ENCODE peak calls at places on chromosomes 2 and 18, in ten cellular contexts. One of them, this sample, is unnamed.

GRCh38 chr2:1766400-1766799 is 22.1 kb upstream of the PXDN start:
- DNase-seq in RKO: no peak
- DNase-seq in islet precursor cell: peak; percentile 85
- DNase-seq in amniotic stem cell: no peak
- DNase-seq in neural progenitor cell: no peak
- DNase-seq in WTC11: peak; percentile 54
- DNase-seq in epithelial cell of proximal tubule: no peak
- DNase-seq in cardiac muscle cell: no peak
- DNase-seq in uterus: no peak
- DNase-seq in lung: no peak
- DNase-seq in this sample: no peak

GRCh38 chr2:10901565-10901964 is 10.2 kb upstream of the KCNF1 start:
- DNase-seq in epithelial cell of proximal tubule: no peak
- DNase-seq in lung: no peak
- DNase-seq in islet precursor cell: no peak
- DNase-seq in amniotic stem cell: no peak
- DNase-seq in uterus: no peak
- DNase-seq in RKO: no peak
- DNase-seq in WTC11: no peak
- DNase-seq in cardiac muscle cell: no peak
- DNase-seq in neural progenitor cell: no peak
- DNase-seq in this sample: no peak

GRCh38 chr18:9629709-9630108 is 15.3 kb upstream of the PPP4R1 start:
- DNase-seq in islet precursor cell: no peak
- DNase-seq in lung: no peak
- DNase-seq in amniotic stem cell: no peak
- DNase-seq in uterus: no peak
- DNase-seq in WTC11: no peak
- DNase-seq in epithelial cell of proximal tubule: no peak
- DNase-seq in RKO: no peak
- DNase-seq in cardiac muscle cell: no peak
- DNase-seq in neural progenitor cell: peak; percentile 29
- DNase-seq in this sample: no peak

GRCh38 chr2:232970051-232970450 is 43.0 kb downstream of the NGEF start:
- DNase-seq in cardiac muscle cell: no peak
- DNase-seq in amniotic stem cell: no peak
- DNase-seq in lung: no peak
- DNase-seq in RKO: no peak
- DNase-seq in uterus: no peak
- DNase-seq in islet precursor cell: peak; percentile 78
- DNase-seq in WTC11: no peak
- DNase-seq in epithelial cell of proximal tubule: peak; percentile 19
- DNase-seq in neural progenitor cell: no peak
- DNase-seq in this sample: no peak

GRCh38 chr2:135820003-135820618 is 16.9 kb downstream of the LCT start:
- DNase-seq in lung: no peak
- DNase-seq in cardiac muscle cell: no peak
- DNase-seq in islet precursor cell: peak; percentile 30
- DNase-seq in WTC11: no peak
- DNase-seq in RKO: no peak
- DNase-seq in amniotic stem cell: no peak
- DNase-seq in neural progenitor cell: no peak
- DNase-seq in uterus: no peak
- DNase-seq in epithelial cell of proximal tubule: no peak
- DNase-seq in this sample: no peak

GRCh38 chr18:65750421-65751144 is at the start of gene CDH7:
- DNase-seq in neural progenitor cell: peak; percentile 74
- DNase-seq in islet precursor cell: peak; percentile 82
- DNase-seq in epithelial cell of proximal tubule: no peak
- DNase-seq in amniotic stem cell: no peak
- DNase-seq in cardiac muscle cell: peak; percentile 72
- DNase-seq in RKO: no peak
- DNase-seq in uterus: no peak
- DNase-seq in WTC11: peak; percentile 41
- DNase-seq in lung: no peak
- DNase-seq in this sample: no peak

GRCh38 chr2:96156011-96156820 is 11.0 kb upstream of the DUSP2 start:
- DNase-seq in lung: no peak
- DNase-seq in cardiac muscle cell: no peak
- DNase-seq in epithelial cell of proximal tubule: no peak
- DNase-seq in RKO: no peak
- DNase-seq in islet precursor cell: no peak
- DNase-seq in WTC11: no peak
- DNase-seq in neural progenitor cell: no peak
- DNase-seq in uterus: no peak
- DNase-seq in amniotic stem cell: no peak
- DNase-seq in this sample: no peak

GRCh38 chr2:169329669-169330554 is 32.4 kb downstream of the LRP2 start:
- DNase-seq in uterus: no peak
- DNase-seq in RKO: no peak
- DNase-seq in islet precursor cell: no peak
- DNase-seq in epithelial cell of proximal tubule: no peak
- DNase-seq in lung: peak; percentile 55
- DNase-seq in WTC11: no peak
- DNase-seq in neural progenitor cell: no peak
- DNase-seq in cardiac muscle cell: no peak
- DNase-seq in amniotic stem cell: no peak
- DNase-seq in this sample: no peak

GRCh38 chr18:67359868-67360838 is 156.4 kb downstream of the DSEL start:
- DNase-seq in uterus: peak; percentile 49
- DNase-seq in cardiac muscle cell: no peak
- DNase-seq in WTC11: no peak
- DNase-seq in amniotic stem cell: peak; percentile 72
- DNase-seq in RKO: peak; percentile 90
- DNase-seq in neural progenitor cell: no peak
- DNase-seq in islet precursor cell: peak; percentile 83
- DNase-seq in lung: no peak
- DNase-seq in epithelial cell of proximal tubule: peak; percentile 74
- DNase-seq in this sample: no peak

GRCh38 chr2:48589170-48589767 is 28.4 kb upstream of the GTF2A1L start:
- DNase-seq in uterus: peak; percentile 50
- DNase-seq in WTC11: peak; percentile 59
- DNase-seq in cardiac muscle cell: peak; percentile 40
- DNase-seq in epithelial cell of proximal tubule: no peak
- DNase-seq in amniotic stem cell: peak; percentile 23
- DNase-seq in neural progenitor cell: peak; percentile 44
- DNase-seq in lung: no peak
- DNase-seq in RKO: peak; percentile 49
- DNase-seq in islet precursor cell: no peak
- DNase-seq in this sample: peak; percentile 41

GRCh38 chr2:102103992-102104871 is 38.3 kb upstream of the IL1R1 start:
- DNase-seq in uterus: peak; percentile 71
- DNase-seq in WTC11: no peak
- DNase-seq in amniotic stem cell: peak; percentile 50
- DNase-seq in RKO: peak; percentile 60
- DNase-seq in islet precursor cell: no peak
- DNase-seq in cardiac muscle cell: no peak
- DNase-seq in lung: peak; percentile 72
- DNase-seq in neural progenitor cell: no peak
- DNase-seq in epithelial cell of proximal tubule: no peak
- DNase-seq in this sample: no peak

GRCh38 chr2:96869281-96869823 is 528 bp downstream of the SEMA4C start:
- DNase-seq in cardiac muscle cell: peak; percentile 86
- DNase-seq in lung: peak; percentile 72
- DNase-seq in uterus: peak; percentile 91
- DNase-seq in amniotic stem cell: peak; percentile 26
- DNase-seq in epithelial cell of proximal tubule: no peak
- DNase-seq in RKO: peak; percentile 61
- DNase-seq in WTC11: peak; percentile 69
- DNase-seq in islet precursor cell: peak; percentile 81
- DNase-seq in neural progenitor cell: peak; percentile 79
- DNase-seq in this sample: no peak

GRCh38 chr2:173054466-173054865 is 21.2 kb upstream of the MAP3K20 start:
- DNase-seq in WTC11: no peak
- DNase-seq in amniotic stem cell: no peak
- DNase-seq in cardiac muscle cell: no peak
- DNase-seq in RKO: no peak
- DNase-seq in epithelial cell of proximal tubule: no peak
- DNase-seq in neural progenitor cell: no peak
- DNase-seq in islet precursor cell: no peak
- DNase-seq in uterus: no peak
- DNase-seq in lung: no peak
- DNase-seq in this sample: no peak

GRCh38 chr2:119006441-119006840 is 64.4 kb downstream of the MARCO start:
- DNase-seq in WTC11: no peak
- DNase-seq in amniotic stem cell: no peak
- DNase-seq in RKO: no peak
- DNase-seq in lung: peak; percentile 14
- DNase-seq in uterus: no peak
- DNase-seq in epithelial cell of proximal tubule: no peak
- DNase-seq in cardiac muscle cell: no peak
- DNase-seq in islet precursor cell: no peak
- DNase-seq in neural progenitor cell: no peak
- DNase-seq in this sample: no peak

GRCh38 chr18:37483984-37484892 is 81.4 kb downstream of the CELF4 start:
- DNase-seq in islet precursor cell: no peak
- DNase-seq in amniotic stem cell: no peak
- DNase-seq in cardiac muscle cell: no peak
- DNase-seq in neural progenitor cell: no peak
- DNase-seq in uterus: no peak
- DNase-seq in RKO: no peak
- DNase-seq in WTC11: no peak
- DNase-seq in epithelial cell of proximal tubule: no peak
- DNase-seq in lung: no peak
- DNase-seq in this sample: no peak

GRCh38 chr18:8858888-8859511 is 153.6 kb downstream of the MTCL1 start:
- DNase-seq in uterus: no peak
- DNase-seq in cardiac muscle cell: no peak
- DNase-seq in epithelial cell of proximal tubule: peak; percentile 94
- DNase-seq in lung: no peak
- DNase-seq in amniotic stem cell: peak; percentile 80
- DNase-seq in WTC11: no peak
- DNase-seq in neural progenitor cell: no peak
- DNase-seq in islet precursor cell: no peak
- DNase-seq in RKO: peak; percentile 85
- DNase-seq in this sample: no peak

This sample was measured in K562.